ENCODE peak calls at places on chromosomes 1 and 21, in four cellular contexts. M is natural killer cell, C is HFFc6, G is EH. X is an unnamed sample.

GRCh38 chr21:44618504-44618903 is 6.6 kb downstream of the KRTAP10-8 start:
- DNase-seq in M (no peak), C (no peak), G (no peak), X (peak)

GRCh38 chr1:24861821-24862727 is 68.0 kb downstream of the RUNX3 start:
- DNase-seq in M (no peak), C (no peak), G (peak), X (no peak)

GRCh38 chr1:179365342-179366092 is at the start of gene AXDND1:
- DNase-seq in M (peak), C (peak), G (peak), X (peak)

GRCh38 chr1:156727914-156728598 is at the start of gene METTL25B:
- DNase-seq in M (no peak), C (peak), G (peak), X (peak)

GRCh38 chr21:34511154-34511553 is 856 bp downstream of the KCNE1 start:
- DNase-seq in M (no peak), C (no peak), G (no peak), X (no peak)

GRCh38 chr1:214427871-214428277 is 123.5 kb downstream of the PTPN14 start:
- DNase-seq in M (peak), C (peak), G (peak), X (peak)

GRCh38 chr1:208834346-208835081 is 590.3 kb upstream of the PLXNA2 start:
- DNase-seq in M (no peak), C (no peak), G (peak), X (peak)

GRCh38 chr1:21028520-21029145 is 148.1 kb downstream of the EIF4G3 start:
- DNase-seq in M (no peak), C (no peak), G (no peak), X (no peak)

GRCh38 chr21:34734696-34735095 is 65.9 kb downstream of the CLIC6 start:
- DNase-seq in M (no peak), C (peak), G (peak), X (no peak)

GRCh38 chr1:23273450-23274133 is 56.3 kb upstream of the HTR1D start:
- DNase-seq in M (no peak), C (peak), G (peak), X (peak)

GRCh38 chr1:26700711-26701110 is 4.9 kb downstream of the ARID1A start:
- DNase-seq in M (no peak), C (no peak), G (peak), X (peak)

GRCh38 chr1:60343736-60344135 is 270.2 kb upstream of the C1orf87 start:
- DNase-seq in M (no peak), C (no peak), G (no peak), X (no peak)

GRCh38 chr1:26862781-26863676 is at the start of gene SFN:
- DNase-seq in M (no peak), C (no peak), G (no peak), X (no peak)

GRCh38 chr21:18245493-18245967 is 897 bp downstream of the CHODL start:
- DNase-seq in M (no peak), C (no peak), G (no peak), X (no peak)

GRCh38 chr1:41914515-41914914 is 4.2 kb downstream of the HIVEP3 start:
- DNase-seq in M (no peak), C (no peak), G (no peak), X (no peak)

GRCh38 chr1:19033926-19034680 is 77.6 kb upstream of the IFFO2 start:
- DNase-seq in M (no peak), C (peak), G (peak), X (no peak)

GRCh38 chr1:110616587-110616986 is 10.4 kb upstream of the KCNA2 start:
- DNase-seq in M (no peak), C (peak), G (peak), X (no peak)

GRCh38 chr1:203491664-203492485 is 2.1 kb upstream of the OPTC start:
- DNase-seq in M (no peak), C (no peak), G (no peak), X (no peak)

GRCh38 chr1:35560256-35561225 is 2.9 kb downstream of the NCDN start:
- DNase-seq in M (no peak), C (no peak), G (no peak), X (no peak)

GRCh38 chr1:217137210-217137871 is 414.1 kb upstream of the ESRRG start:
- DNase-seq in M (no peak), C (no peak), G (no peak), X (no peak)

GRCh38 chr1:93114403-93114802 is 35.3 kb downstream of the MTF2 start:
- DNase-seq in M (no peak), C (peak), G (peak), X (no peak)

GRCh38 chr1:45739137-45739536 is 11.3 kb downstream of the IPP start:
- DNase-seq in M (no peak), C (no peak), G (no peak), X (no peak)

GRCh38 chr1:212213754-212214153 is 71.5 kb upstream of the PPP2R5A start:
- DNase-seq in M (no peak), C (no peak), G (peak), X (no peak)

GRCh38 chr1:47651311-47652089 is 213.7 kb downstream of the FOXD2 start:
- DNase-seq in M (no peak), C (no peak), G (no peak), X (no peak)

GRCh38 chr1:168599636-168600035 is 23.2 kb downstream of the XCL1 start:
- DNase-seq in M (no peak), C (no peak), G (no peak), X (no peak)

GRCh38 chr1:103525607-103526507 is at the start of gene RNPC3:
- DNase-seq in M (peak), C (peak), G (peak), X (peak)

GRCh38 chr1:41582351-41582750 is 97.9 kb upstream of the EDN2 start:
- DNase-seq in M (no peak), C (no peak), G (no peak), X (no peak)

GRCh38 chr1:91523462-91523861 is 22.8 kb downstream of the CDC7 start:
- DNase-seq in M (no peak), C (no peak), G (peak), X (no peak)

GRCh38 chr1:192977089-192977706 is 82.0 kb downstream of the UCHL5 start:
- DNase-seq in M (no peak), C (no peak), G (no peak), X (no peak)

GRCh38 chr1:6899141-6899540 is 113.9 kb downstream of the CAMTA1 start:
- DNase-seq in M (no peak), C (no peak), G (peak), X (no peak)

GRCh38 chr1:232556336-232556735 is 73.6 kb downstream of the SIPA1L2 start:
- DNase-seq in M (no peak), C (no peak), G (no peak), X (no peak)

GRCh38 chr1:7046314-7046713 is 261.1 kb downstream of the CAMTA1 start:
- DNase-seq in M (no peak), C (peak), G (peak), X (peak)

GRCh38 chr1:41900611-41901444 is 17.9 kb downstream of the HIVEP3 start:
- DNase-seq in M (no peak), C (peak), G (peak), X (peak)

GRCh38 chr21:44966135-44967081 is 26.6 kb downstream of the SLX9 start:
- DNase-seq in M (no peak), C (no peak), G (no peak), X (no peak)

GRCh38 chr21:42691901-42692559 is 38.6 kb downstream of the PDE9A start:
- DNase-seq in M (no peak), C (no peak), G (no peak), X (no peak)

GRCh38 chr1:210293191-210293607 is 35.5 kb upstream of the HHAT start:
- DNase-seq in M (no peak), C (peak), G (peak), X (no peak)

GRCh38 chr1:112849967-112850641 is 105.9 kb downstream of the SLC16A1 start:
- DNase-seq in M (no peak), C (no peak), G (peak), X (no peak)

GRCh38 chr1:207487636-207488035 is 8.3 kb upstream of the CR1 start:
- DNase-seq in M (no peak), C (no peak), G (no peak), X (no peak)

GRCh38 chr21:34029724-34030528 is 43.5 kb upstream of the MRPS6 start:
- DNase-seq in M (peak), C (peak), G (peak), X (peak)

GRCh38 chr1:30345525-30346145 is 377.8 kb downstream of the MATN1 start:
- DNase-seq in M (no peak), C (no peak), G (no peak), X (no peak)